ENCODE peak calls at places on chromosomes 13 and 19, in nine cellular contexts. F is omental fat pad; E is GM12864; T is activated CD8-positive, alpha-beta T cell treated with anti-CD3 and anti-CD28 coated beads for 36 hours; D is mammary epithelial cell; N is osteoblast; V is neural crest cell; H is fibroblast of the aortic adventitia; A is CD8-positive, alpha-beta T cell. W is an unnamed sample.
A peak's percentile ranks its signal among the peaks of the same experiment; 100 is the strongest.

GRCh38 chr13:66618702-66619101 is 611.4 kb downstream of the PCDH9 start:
- DNase-seq in N (peak; percentile 76), D (peak; percentile 14), T (no peak), E (no peak), H (peak; percentile 64), F (no peak), A (no peak), V (no peak), W (peak; percentile 8)

GRCh38 chr19:3665681-3666544 is 34.4 kb downstream of the PIP5K1C start:
- DNase-seq in N (peak; percentile 98), H (peak; percentile 27), F (peak; percentile 68), D (peak; percentile 14), T (peak; percentile 80), E (no peak), V (peak; percentile 78), A (peak; percentile 64), W (peak; percentile 92)

GRCh38 chr13:31639443-31640163 is 99.7 kb upstream of the RXFP2 start:
- DNase-seq in A (no peak), H (peak; percentile 53), D (no peak), T (no peak), F (no peak), V (no peak), N (no peak), E (no peak), W (no peak)

GRCh38 chr19:8021374-8021773 is 15.9 kb upstream of the ELAVL1 start:
- DNase-seq in E (no peak), H (no peak), V (no peak), F (no peak), A (no peak), T (no peak), D (no peak), N (peak; percentile 17), W (no peak)

GRCh38 chr19:11226716-11227166 is 12.7 kb upstream of the ANGPTL8 start:
- DNase-seq in F (no peak), H (no peak), V (no peak), E (no peak), N (peak; percentile 47), T (no peak), A (no peak), D (no peak), W (no peak)

GRCh38 chr19:54448037-54448773 is 794 bp upstream of the LENG8 start:
- DNase-seq in E (no peak), T (peak; percentile 59), D (peak; percentile 55), F (no peak), H (peak; percentile 66), N (peak; percentile 95), A (peak; percentile 39), V (peak; percentile 38), W (no peak)

GRCh38 chr13:110010433-110011135 is 224.2 kb upstream of the IRS2 start:
- DNase-seq in A (no peak), E (no peak), H (peak; percentile 79), F (no peak), T (no peak), N (no peak), V (no peak), D (no peak), W (no peak)

GRCh38 chr13:76886292-76887061 is at the start of gene KCTD12:
- DNase-seq in V (peak; percentile 66), E (peak; percentile 70), H (peak; percentile 84), A (peak; percentile 77), D (peak; percentile 78), F (peak; percentile 44), N (peak; percentile 90), T (peak; percentile 78), W (peak; percentile 81)

GRCh38 chr19:38434549-38435051 is 1.1 kb downstream of the RYR1 start:
- DNase-seq in F (no peak), N (peak; percentile 13), E (no peak), A (no peak), T (no peak), V (peak; percentile 35), D (no peak), H (no peak), W (no peak)

GRCh38 chr19:49340069-49340864 is 5.1 kb downstream of the CD37 start:
- DNase-seq in H (no peak), E (peak; percentile 82), V (no peak), T (peak; percentile 21), N (peak; percentile 90), F (no peak), D (no peak), A (no peak), W (peak; percentile 96)

GRCh38 chr19:10872551-10873107 is 1.3 kb downstream of the CARM1 start:
- DNase-seq in V (no peak), D (no peak), H (peak; percentile 22), F (no peak), T (peak; percentile 71), A (no peak), E (no peak), N (peak; percentile 65), W (no peak)

GRCh38 chr19:952680-953500 is 27.1 kb downstream of the ARID3A start:
- DNase-seq in D (no peak), V (no peak), F (no peak), A (no peak), H (no peak), E (no peak), T (no peak), N (no peak), W (no peak)

GRCh38 chr13:95256086-95256485 is 45.2 kb downstream of the ABCC4 start:
- DNase-seq in D (peak; percentile 93), T (no peak), E (no peak), A (no peak), N (peak; percentile 76), F (no peak), V (no peak), H (peak; percentile 87), W (no peak)

GRCh38 chr19:4120531-4120930 is 3.4 kb downstream of the MAP2K2 start:
- DNase-seq in A (no peak), D (no peak), V (no peak), H (peak; percentile 84), N (peak; percentile 97), F (no peak), T (no peak), E (no peak), W (no peak)

GRCh38 chr19:37778613-37779138 is 710 bp downstream of the ZNF573 start:
- DNase-seq in T (no peak), F (no peak), A (no peak), D (peak; percentile 32), E (no peak), N (peak; percentile 75), V (no peak), H (peak; percentile 16), W (no peak)

GRCh38 chr13:66171821-66172220 is 1058.3 kb downstream of the PCDH9 start:
- DNase-seq in D (no peak), V (no peak), A (no peak), N (no peak), H (no peak), F (no peak), T (no peak), E (no peak), W (no peak)

GRCh38 chr13:23960566-23961156 is 63.4 kb upstream of the C1QTNF9B start:
- DNase-seq in F (no peak), E (no peak), D (peak; percentile 47), T (peak; percentile 26), V (no peak), A (no peak), H (peak; percentile 61), N (no peak), W (no peak)

GRCh38 chr13:113119822-113120189 is 2.8 kb upstream of the F10 start:
- DNase-seq in F (no peak), E (no peak), A (no peak), T (no peak), N (peak; percentile 1), D (no peak), V (no peak), H (no peak), W (no peak)

DNA sequence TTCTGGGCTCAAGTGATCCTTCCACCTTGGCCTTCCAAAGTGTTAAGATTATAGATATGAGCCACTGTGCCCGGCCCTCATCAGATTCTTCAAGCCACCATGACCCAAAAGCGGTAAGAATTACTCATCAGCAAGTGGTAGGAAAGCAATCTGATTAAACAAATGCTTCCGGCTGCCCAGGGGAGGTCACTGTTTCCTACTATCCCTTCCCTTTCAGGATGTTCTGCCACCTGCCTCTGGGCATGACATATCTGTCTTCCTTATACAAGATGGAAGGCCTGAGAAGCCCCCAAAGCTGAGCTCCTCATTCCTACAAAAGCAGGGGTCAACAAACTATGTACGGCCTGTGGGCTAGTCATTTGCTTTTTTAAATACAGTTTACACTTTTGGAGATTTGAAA is 6.9 kb downstream of the ABHD8 start:
- DNase-seq in N (peak; percentile 92), H (no peak), F (no peak), V (no peak), T (peak; percentile 47), A (no peak), D (peak; percentile 50), E (no peak), W (no peak)
- TF ChIP-seq CTCF in N (peak; percentile 30), H (no peak), F (no peak), V (no peak), T (no peak), A (no peak), D (peak; percentile 42), E (no peak), W (no peak)

GRCh38 chr19:34555447-34555846 is 73.9 kb downstream of the WTIP start:
- DNase-seq in D (peak; percentile 9), F (no peak), V (no peak), T (peak; percentile 25), H (peak; percentile 2), E (no peak), N (no peak), A (no peak), W (no peak)
- TF ChIP-seq CTCF in D (peak; percentile 48), F (no peak), V (peak; percentile 46), T (no peak), H (peak; percentile 22), E (peak; percentile 37), N (peak; percentile 51), A (no peak), W (no peak)

GRCh38 chr13:26132756-26133155 is 80.9 kb upstream of the SHISA2 start:
- DNase-seq in N (peak; percentile 31), A (no peak), D (peak; percentile 3), T (peak; percentile 13), V (no peak), F (no peak), H (peak; percentile 29), E (no peak), W (no peak)
- TF ChIP-seq CTCF in N (peak; percentile 52), A (no peak), D (peak; percentile 49), T (no peak), V (no peak), F (no peak), H (peak; percentile 44), E (no peak), W (no peak)

DNA sequence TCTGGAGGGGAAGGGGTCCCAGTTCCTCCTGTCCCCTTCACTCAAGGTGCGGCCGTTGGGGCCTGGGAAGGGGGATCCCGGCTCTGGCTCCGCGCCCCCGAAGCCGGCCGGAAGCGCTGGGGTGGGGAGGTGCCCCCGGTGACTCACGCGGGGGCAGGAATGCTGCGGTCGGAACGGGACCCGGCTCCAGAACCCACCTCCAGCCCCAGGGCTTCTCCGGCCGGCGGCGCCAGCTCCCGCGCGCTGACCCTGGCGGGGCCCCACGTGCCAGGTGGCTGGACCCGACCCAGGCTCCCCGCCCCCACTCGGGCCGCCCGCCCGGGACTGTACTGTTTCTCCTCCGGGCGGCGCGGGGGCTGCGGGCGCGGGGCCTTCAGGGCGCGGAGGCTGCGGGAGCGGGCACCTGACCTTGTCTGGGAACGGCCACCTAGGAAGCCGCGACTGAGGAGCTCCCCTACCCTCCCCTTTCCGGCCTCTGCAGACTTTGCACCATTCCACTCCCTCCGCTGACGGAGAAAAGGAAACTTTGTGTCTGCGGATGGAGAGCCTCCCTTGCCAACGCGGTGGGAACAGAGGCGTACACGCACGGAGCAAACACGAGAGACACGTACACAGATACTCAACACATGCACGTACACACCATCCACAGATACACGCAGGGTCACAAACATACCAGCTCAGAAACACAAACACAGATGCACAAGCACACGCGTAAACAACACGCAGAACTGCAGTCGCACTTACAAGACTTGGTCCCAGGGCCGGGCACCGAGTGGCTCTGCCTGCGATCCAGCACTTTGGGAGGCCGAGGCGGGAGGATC is 7.2 kb downstream of the AXL start:
- DNase-seq in A (peak; percentile 47), E (no peak), T (peak; percentile 54), H (peak; percentile 80), F (no peak), D (no peak), V (peak; percentile 31), N (peak; percentile 95), W (no peak)
- TF ChIP-seq CTCF in A (no peak), E (no peak), T (no peak), H (peak; percentile 4), F (no peak), D (no peak), V (peak; percentile 44), N (no peak), W (no peak)

W was measured in GM13976.